ENCODE peak calls at places on chromosome X, in seven cellular contexts. O is NCI-H2081; D is substantia nigra; A is CD4-positive, CD25-positive, alpha-beta regulatory T cell; V is HCEC 1CT; R is heart left ventricle; H is neural progenitor cell. G is an unnamed sample.

GRCh38 chrX:7515681-7516413 is 327.1 kb upstream of the VCX start:
- DNase-seq in O (no peak), D (no peak), A (no peak), V (peak), R (no peak), H (no peak), G (no peak)

GRCh38 chrX:65587616-65588526 is 53.3 kb upstream of the LAS1L start:
- DNase-seq in O (no peak), D (peak), A (no peak), V (peak), R (peak), H (no peak), G (no peak)

GRCh38 chrX:154603438-154604430 is 15.3 kb downstream of the CTAG1B start:
- DNase-seq in O (no peak), D (no peak), A (no peak), V (peak), R (no peak), H (no peak), G (no peak)

GRCh38 chrX:10142041-10142589 is 14.7 kb upstream of the CLCN4 start:
- DNase-seq in O (no peak), D (no peak), A (no peak), V (no peak), R (no peak), H (no peak), G (no peak)

GRCh38 chrX:134186362-134187121 is 50.4 kb upstream of the CCDC160 start:
- DNase-seq in O (no peak), D (no peak), A (peak), V (no peak), R (no peak), H (peak), G (no peak)

GRCh38 chrX:107429090-107429489 is 20.4 kb upstream of the FRMPD3 start:
- DNase-seq in O (peak), D (no peak), A (peak), V (no peak), R (no peak), H (peak), G (no peak)

GRCh38 chrX:45596190-45596808 is 395.6 kb upstream of the DIPK2B start:
- DNase-seq in O (no peak), D (no peak), A (no peak), V (peak), R (no peak), H (no peak), G (no peak)

GRCh38 chrX:21711848-21712197 is 46.1 kb downstream of the SMPX start:
- DNase-seq in O (no peak), D (no peak), A (no peak), V (no peak), R (no peak), H (no peak), G (no peak)

GRCh38 chrX:22136711-22137110 is 104.6 kb downstream of the PHEX start:
- DNase-seq in O (no peak), D (no peak), A (no peak), V (no peak), R (no peak), H (no peak), G (no peak)

GRCh38 chrX:119181491-119181890 is 53.9 kb upstream of the KIAA1210 start:
- DNase-seq in O (no peak), D (no peak), A (no peak), V (no peak), R (no peak), H (peak), G (no peak)

GRCh38 chrX:150361070-150361776 is 1.9 kb upstream of the MAMLD1 start:
- DNase-seq in O (no peak), D (no peak), A (peak), V (no peak), R (peak), H (peak), G (no peak)

GRCh38 chrX:108165349-108166111 is 74.0 kb downstream of the ATG4A start:
- DNase-seq in O (peak), D (no peak), A (no peak), V (peak), R (no peak), H (peak), G (no peak)

GRCh38 chrX:63932006-63932405 is 147.0 kb upstream of the ARHGEF9 start:
- DNase-seq in O (no peak), D (no peak), A (no peak), V (peak), R (no peak), H (no peak), G (no peak)

GRCh38 chrX:150935466-150935865 is 37.0 kb upstream of the CD99L2 start:
- DNase-seq in O (no peak), D (no peak), A (no peak), V (peak), R (no peak), H (no peak), G (no peak)

GRCh38 chrX:16484338-16484737 is 165.6 kb upstream of the S100G start:
- DNase-seq in O (no peak), D (no peak), A (peak), V (peak), R (no peak), H (no peak), G (no peak)

GRCh38 chrX:154351183-154352011 is 23.0 kb downstream of the FLNA start:
- DNase-seq in O (no peak), D (no peak), A (peak), V (peak), R (no peak), H (no peak), G (no peak)

GRCh38 chrX:28550331-28550872 is 36.8 kb upstream of the IL1RAPL1 start:
- DNase-seq in O (no peak), D (no peak), A (no peak), V (no peak), R (no peak), H (no peak), G (no peak)

GRCh38 chrX:134908235-134908834 is 82.5 kb upstream of the SMIM10 start:
- DNase-seq in O (no peak), D (no peak), A (peak), V (peak), R (no peak), H (no peak), G (no peak)

GRCh38 chrX:154136627-154137161 is 7.3 kb upstream of the OPN1LW start:
- DNase-seq in O (peak), D (no peak), A (peak), V (no peak), R (peak), H (peak), G (peak)

GRCh38 chrX:316351-317325 is 2.0 kb downstream of the GTPBP6 start:
- DNase-seq in O (no peak), D (no peak), A (no peak), V (no peak), R (peak), H (no peak), G (no peak)

GRCh38 chrX:19673334-19674040 is 158.2 kb upstream of the MAP3K15 start:
- DNase-seq in O (no peak), D (no peak), A (no peak), V (peak), R (peak), H (no peak), G (no peak)

GRCh38 chrX:38484607-38485498 is 76.5 kb upstream of the TSPAN7 start:
- DNase-seq in O (no peak), D (no peak), A (no peak), V (no peak), R (no peak), H (no peak), G (no peak)

GRCh38 chrX:65971151-65971550 is 68.7 kb downstream of the VSIG4 start:
- DNase-seq in O (no peak), D (no peak), A (no peak), V (no peak), R (no peak), H (peak), G (no peak)

GRCh38 chrX:10549280-10549679 is 71.1 kb downstream of the MID1 start:
- DNase-seq in O (peak), D (no peak), A (no peak), V (no peak), R (no peak), H (no peak), G (no peak)

GRCh38 chrX:19179389-19179788 is 57.1 kb upstream of the ADGRG2 start:
- DNase-seq in O (no peak), D (no peak), A (no peak), V (no peak), R (no peak), H (no peak), G (no peak)

GRCh38 chrX:107571296-107571998 is 56.9 kb upstream of the PRPS1 start:
- DNase-seq in O (no peak), D (no peak), A (no peak), V (peak), R (no peak), H (no peak), G (no peak)

GRCh38 chrX:97326456-97326855 is 442.7 kb downstream of the RPA4 start:
- DNase-seq in O (no peak), D (no peak), A (peak), V (no peak), R (no peak), H (no peak), G (peak)

GRCh38 chrX:28058906-28059305 is 77.7 kb upstream of the DCAF8L1 start:
- DNase-seq in O (no peak), D (no peak), A (no peak), V (no peak), R (no peak), H (no peak), G (no peak)

GRCh38 chrX:45619290-45619689 is 418.6 kb upstream of the DIPK2B start:
- DNase-seq in O (peak), D (no peak), A (no peak), V (peak), R (no peak), H (peak), G (no peak)

G was measured in GM18507.